ENCODE peak calls at places on chromosomes 6 and 20, in eight cellular contexts. A is HCT116, M is GM23338, R is endothelial cell of umbilical vein, T is sigmoid colon, H is spleen, K is breast epithelium, B is transverse colon. D is an unnamed sample.

GRCh38 chr6:20038805-20039204 is 173.5 kb downstream of the MBOAT1 start:
- DNase-seq in A (no peak), M (no peak), R (no peak), T (no peak), H (no peak), K (no peak), B (no peak), D (no peak)

GRCh38 chr20:11926599-11926998 is 8.9 kb downstream of the BTBD3 start:
- DNase-seq in A (no peak), M (no peak), R (no peak), T (no peak), H (no peak), K (no peak), B (no peak), D (no peak)

GRCh38 chr20:25076731-25077609 is 5.0 kb downstream of the VSX1 start:
- DNase-seq in A (peak), M (peak), R (no peak), T (no peak), H (no peak), K (no peak), B (peak), D (no peak)

GRCh38 chr6:107943626-107944439 is 14.2 kb downstream of the SEC63 start:
- DNase-seq in A (no peak), M (no peak), R (no peak), T (no peak), H (no peak), K (no peak), B (no peak), D (no peak)

GRCh38 chr6:106973841-106974336 is 640 bp downstream of the CD24 start:
- DNase-seq in A (no peak), M (peak), R (no peak), T (no peak), H (peak), K (peak), B (no peak), D (peak)

GRCh38 chr20:59483481-59483880 is 120.9 kb upstream of the PHACTR3 start:
- DNase-seq in A (no peak), M (no peak), R (no peak), T (no peak), H (peak), K (no peak), B (no peak), D (no peak)

GRCh38 chr6:146460941-146461340 is 82.7 kb upstream of the RAB32 start:
- DNase-seq in A (no peak), M (no peak), R (no peak), T (no peak), H (no peak), K (no peak), B (no peak), D (no peak)

GRCh38 chr6:43865086-43865485 is 95.1 kb downstream of the VEGFA start:
- DNase-seq in A (no peak), M (no peak), R (no peak), T (no peak), H (no peak), K (no peak), B (no peak), D (no peak)

GRCh38 chr6:73712536-73712935 is 16.5 kb downstream of the CD109 start:
- DNase-seq in A (no peak), M (no peak), R (peak), T (no peak), H (no peak), K (no peak), B (no peak), D (no peak)

GRCh38 chr20:1336699-1337387 is 7.9 kb upstream of the SDCBP2 start:
- DNase-seq in A (no peak), M (peak), R (peak), T (peak), H (peak), K (peak), B (peak), D (peak)

GRCh38 chr20:40986774-40987173 is 41.8 kb upstream of the TOP1 start:
- DNase-seq in A (no peak), M (no peak), R (no peak), T (no peak), H (no peak), K (no peak), B (no peak), D (no peak)

GRCh38 chr6:27871919-27872633 is 40.1 kb downstream of the OR2B2 start:
- DNase-seq in A (no peak), M (peak), R (peak), T (peak), H (peak), K (peak), B (peak), D (peak)

GRCh38 chr6:113594726-113595125 is 262.4 kb upstream of the MARCKS start:
- DNase-seq in A (no peak), M (no peak), R (no peak), T (no peak), H (no peak), K (no peak), B (no peak), D (no peak)

GRCh38 chr6:100833972-100834574 is 47.1 kb downstream of the ASCC3 start:
- DNase-seq in A (no peak), M (no peak), R (no peak), T (no peak), H (no peak), K (no peak), B (no peak), D (no peak)

GRCh38 chr6:130697661-130698535 is 129.3 kb upstream of the SMLR1 start:
- DNase-seq in A (peak), M (peak), R (peak), T (no peak), H (no peak), K (no peak), B (peak), D (peak)

GRCh38 chr6:117446851-117447250 is 21.1 kb upstream of the ROS1 start:
- DNase-seq in A (no peak), M (no peak), R (no peak), T (no peak), H (no peak), K (no peak), B (no peak), D (no peak)

GRCh38 chr6:111667921-111668320 is 62.2 kb upstream of the TRAF3IP2 start:
- DNase-seq in A (no peak), M (no peak), R (no peak), T (no peak), H (no peak), K (no peak), B (no peak), D (no peak)

GRCh38 chr6:4253604-4254211 is 118.3 kb upstream of the ECI2 start:
- DNase-seq in A (peak), M (no peak), R (peak), T (no peak), H (no peak), K (no peak), B (no peak), D (no peak)

GRCh38 chr20:62227977-62228958 is 8.2 kb upstream of the HRH3 start:
- DNase-seq in A (no peak), M (peak), R (no peak), T (no peak), H (no peak), K (no peak), B (peak), D (no peak)

GRCh38 chr6:88376759-88377387 is 210.7 kb upstream of the CNR1 start:
- DNase-seq in A (no peak), M (no peak), R (peak), T (no peak), H (no peak), K (no peak), B (no peak), D (no peak)

GRCh38 chr6:11645016-11645415 is 107.5 kb downstream of the TMEM170B start:
- DNase-seq in A (no peak), M (no peak), R (no peak), T (no peak), H (no peak), K (no peak), B (no peak), D (no peak)

GRCh38 chr6:108119212-108120141 is 44.9 kb upstream of the OSTM1 start:
- DNase-seq in A (no peak), M (peak), R (no peak), T (no peak), H (no peak), K (no peak), B (no peak), D (no peak)

GRCh38 chr6:74574794-74575193 is 631.1 kb downstream of the COL12A1 start:
- DNase-seq in A (peak), M (peak), R (peak), T (no peak), H (no peak), K (no peak), B (no peak), D (no peak)

GRCh38 chr6:165774903-165775608 is 112.0 kb upstream of the PDE10A start:
- DNase-seq in A (no peak), M (peak), R (peak), T (no peak), H (no peak), K (no peak), B (no peak), D (peak)

GRCh38 chr6:106141441-106142237 is 55.5 kb downstream of the PRDM1 start:
- DNase-seq in A (no peak), M (no peak), R (no peak), T (no peak), H (no peak), K (no peak), B (peak), D (no peak)

GRCh38 chr20:47464380-47465101 is 37.1 kb upstream of the NCOA3 start:
- DNase-seq in A (peak), M (peak), R (peak), T (peak), H (no peak), K (peak), B (peak), D (peak)

GRCh38 chr20:33076662-33077398 is 2.6 kb upstream of the BPIFB4 start:
- DNase-seq in A (peak), M (peak), R (no peak), T (no peak), H (peak), K (no peak), B (no peak), D (no peak)

GRCh38 chr6:42563697-42564495 is at the start of gene UBR2:
- DNase-seq in A (peak), M (peak), R (peak), T (peak), H (peak), K (peak), B (peak), D (peak)

GRCh38 chr6:2738373-2738979 is 12.2 kb downstream of the MYLK4 start:
- DNase-seq in A (peak), M (peak), R (peak), T (no peak), H (no peak), K (no peak), B (peak), D (no peak)

GRCh38 chr6:77124604-77125003 is 338.7 kb downstream of the HTR1B start:
- DNase-seq in A (no peak), M (no peak), R (no peak), T (no peak), H (no peak), K (no peak), B (no peak), D (no peak)

GRCh38 chr20:46688151-46689081 is 828 bp downstream of the TP53RK start:
- DNase-seq in A (no peak), M (no peak), R (peak), T (peak), H (no peak), K (no peak), B (no peak), D (no peak)

GRCh38 chr6:167995731-167996151 is 1.7 kb upstream of the KIF25 start:
- DNase-seq in A (no peak), M (no peak), R (no peak), T (no peak), H (no peak), K (no peak), B (no peak), D (peak)

GRCh38 chr6:89321571-89321970 is 6.5 kb upstream of the GABRR2 start:
- DNase-seq in A (no peak), M (no peak), R (no peak), T (no peak), H (no peak), K (no peak), B (no peak), D (no peak)

GRCh38 chr20:10466325-10466724 is 31.2 kb downstream of the SLX4IP start:
- DNase-seq in A (no peak), M (peak), R (peak), T (no peak), H (no peak), K (no peak), B (no peak), D (no peak)

GRCh38 chr20:2399390-2399789 is 18.7 kb downstream of the TGM6 start:
- DNase-seq in A (no peak), M (no peak), R (no peak), T (no peak), H (no peak), K (no peak), B (no peak), D (peak)

GRCh38 chr6:150940951-150941350 is 75.4 kb downstream of the MTHFD1L start:
- DNase-seq in A (no peak), M (no peak), R (peak), T (no peak), H (peak), K (no peak), B (no peak), D (peak)

DNA sequence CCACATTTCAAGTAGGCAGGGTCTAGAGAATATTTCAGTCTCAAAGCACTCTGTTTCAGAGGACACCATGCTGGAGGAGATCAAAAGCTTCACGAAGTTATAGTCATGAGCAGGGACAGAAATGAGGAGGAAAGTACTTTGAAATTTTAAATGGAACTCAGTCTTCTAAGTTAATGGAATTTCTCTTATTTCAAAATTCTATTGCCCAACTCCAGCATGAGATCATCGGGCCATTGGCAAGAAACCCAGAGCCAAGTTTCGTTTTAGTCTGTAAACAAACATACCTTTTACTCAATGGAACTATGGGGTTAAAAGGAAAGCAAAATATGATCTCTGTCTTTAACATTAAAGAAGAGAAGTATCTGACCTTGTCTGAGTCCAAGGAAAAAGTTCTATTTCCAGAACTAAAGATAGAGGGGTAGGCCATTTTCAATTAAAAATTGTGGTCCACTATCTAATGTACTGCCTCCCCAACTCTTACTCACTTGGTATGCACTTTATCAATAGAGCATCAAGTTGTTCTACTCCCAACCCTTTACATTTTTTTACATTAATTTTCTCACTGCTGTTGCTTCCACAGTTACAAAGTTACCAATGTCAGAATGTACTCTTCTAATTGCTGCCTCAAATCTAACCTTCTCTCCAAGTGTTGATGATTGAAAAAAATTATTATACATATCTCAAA is 235.3 kb upstream of the NRSN1 start:
- DNase-seq in A (no peak), M (no peak), R (no peak), T (no peak), H (no peak), K (no peak), B (no peak), D (no peak)
- TF ChIP-seq POLR2AphosphoS5 in A (no peak), M (no peak), R (no peak), T (no peak), H (no peak), K (no peak), B (no peak), D (no peak)

DNA sequence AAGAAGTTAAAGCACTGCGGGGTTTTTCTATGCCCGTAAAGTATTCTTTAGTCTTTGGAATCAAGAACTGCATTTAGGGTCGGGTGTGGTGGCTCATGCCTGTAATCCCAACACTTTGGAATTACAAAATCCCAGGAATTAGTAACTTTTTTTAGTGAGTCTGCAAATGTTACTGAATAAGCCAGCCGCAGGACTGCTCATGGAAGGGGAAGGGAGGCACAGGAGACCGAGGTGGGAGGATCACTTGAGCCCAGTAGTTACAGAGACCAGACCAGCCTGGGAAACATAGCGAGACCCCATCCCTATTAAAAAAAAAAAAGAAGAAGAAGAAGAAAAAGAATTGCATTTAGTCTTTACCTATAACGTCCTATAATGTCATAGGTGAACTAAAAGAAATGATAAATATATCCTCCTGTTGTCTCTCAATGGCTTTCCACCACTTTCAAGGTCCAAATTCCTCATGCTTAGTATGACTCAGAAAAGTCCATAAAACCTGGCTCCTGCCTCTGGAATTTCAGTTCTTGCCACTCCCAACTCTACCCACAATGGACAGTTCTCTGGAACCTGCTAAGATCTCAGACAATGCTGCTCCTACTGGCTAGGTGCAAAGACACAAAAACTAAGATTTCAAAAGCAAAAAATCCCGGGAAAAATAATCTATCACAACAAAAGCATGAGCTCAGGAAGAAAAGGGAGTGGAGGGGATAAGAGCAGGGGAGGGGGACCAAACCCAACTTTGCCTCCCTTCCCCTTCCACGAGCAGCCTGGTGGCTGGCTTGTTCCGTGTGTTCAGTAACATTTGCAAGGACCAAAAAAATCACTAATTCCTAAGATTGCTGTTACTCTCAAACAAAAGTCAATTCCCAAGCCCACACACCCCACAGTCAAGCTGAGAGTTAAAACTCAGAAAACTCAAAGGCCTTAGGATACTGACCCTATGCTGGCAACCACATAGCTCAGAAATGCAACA is 39.0 kb downstream of the B4GALT5 start:
- DNase-seq in A (peak), M (no peak), R (no peak), T (no peak), H (no peak), K (no peak), B (peak), D (no peak)
- TF ChIP-seq CTCF in A (peak), M (no peak), R (no peak), T (no peak), H (no peak), K (no peak), B (peak), D (no peak)

GRCh38 chr20:34883087-34883688 is 6.8 kb downstream of the ACSS2 start:
- DNase-seq in A (no peak), M (no peak), R (no peak), T (no peak), H (no peak), K (no peak), B (no peak), D (no peak)
- TF ChIP-seq POLR2AphosphoS5 in A (no peak), M (no peak), R (no peak), T (no peak), H (no peak), K (no peak), B (no peak), D (no peak)

GRCh38 chr20:6814945-6815344 is 47.5 kb downstream of the BMP2 start:
- DNase-seq in A (no peak), M (peak), R (no peak), T (no peak), H (no peak), K (no peak), B (no peak), D (no peak)

GRCh38 chr20:6818033-6818808 is 50.7 kb downstream of the BMP2 start:
- DNase-seq in A (no peak), M (peak), R (no peak), T (no peak), H (no peak), K (no peak), B (no peak), D (no peak)

GRCh38 chr20:6824401-6824800 is 56.9 kb downstream of the BMP2 start:
- DNase-seq in A (no peak), M (no peak), R (no peak), T (no peak), H (no peak), K (no peak), B (no peak), D (no peak)

DNA sequence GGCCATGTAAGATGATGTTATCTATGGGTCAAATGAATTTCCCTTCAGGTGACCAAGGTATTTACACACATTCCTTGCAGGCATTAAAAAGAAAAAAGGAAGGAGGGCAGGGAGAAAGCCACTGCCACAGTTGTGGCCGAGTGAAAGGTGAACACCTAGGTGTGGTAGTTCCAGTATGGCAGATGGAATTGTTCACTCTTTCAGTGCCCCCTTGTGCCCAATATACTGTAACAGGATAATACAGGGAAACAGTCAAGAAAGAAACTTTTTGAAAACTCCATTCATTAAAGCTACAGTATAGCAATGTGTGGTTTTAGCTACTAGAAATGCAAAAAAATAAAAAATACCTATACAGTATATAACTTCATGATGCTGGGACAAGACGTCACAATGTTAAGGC is 52.1 kb downstream of the BMP2 start:
- DNase-seq in A (no peak), M (no peak), R (peak), T (no peak), H (no peak), K (no peak), B (peak), D (no peak)
- TF ChIP-seq CTCF in A (no peak), M (peak), R (peak), T (peak), H (no peak), K (no peak), B (peak), D (peak)

DNA sequence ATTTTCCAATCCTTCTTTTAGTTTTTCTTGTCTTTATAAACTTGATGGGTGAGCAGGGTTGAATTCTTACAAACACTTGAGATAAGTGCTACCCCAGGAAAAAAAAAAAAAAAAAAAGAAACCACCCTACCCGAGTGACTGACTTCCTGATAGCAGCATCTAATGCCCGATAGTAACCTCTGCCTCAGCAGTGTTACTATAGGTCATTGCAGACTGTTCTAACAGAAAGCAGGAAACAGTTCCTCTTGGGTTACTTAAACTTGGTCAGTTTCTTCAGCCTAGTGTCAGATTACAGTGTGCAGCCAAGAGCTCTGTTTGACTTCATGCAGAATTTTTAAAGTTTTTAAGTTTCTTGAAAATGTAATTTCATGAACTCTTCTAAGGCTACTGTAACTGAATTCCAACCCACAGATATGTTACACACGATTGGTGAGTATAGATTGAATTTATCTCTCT is 2.1 kb downstream of the MYLIP start:
- DNase-seq in A (no peak), M (peak), R (peak), T (no peak), H (no peak), K (no peak), B (peak), D (peak)
- TF ChIP-seq POLR2AphosphoS5 in A (no peak), M (no peak), R (no peak), T (peak), H (no peak), K (no peak), B (peak), D (no peak)

DNA sequence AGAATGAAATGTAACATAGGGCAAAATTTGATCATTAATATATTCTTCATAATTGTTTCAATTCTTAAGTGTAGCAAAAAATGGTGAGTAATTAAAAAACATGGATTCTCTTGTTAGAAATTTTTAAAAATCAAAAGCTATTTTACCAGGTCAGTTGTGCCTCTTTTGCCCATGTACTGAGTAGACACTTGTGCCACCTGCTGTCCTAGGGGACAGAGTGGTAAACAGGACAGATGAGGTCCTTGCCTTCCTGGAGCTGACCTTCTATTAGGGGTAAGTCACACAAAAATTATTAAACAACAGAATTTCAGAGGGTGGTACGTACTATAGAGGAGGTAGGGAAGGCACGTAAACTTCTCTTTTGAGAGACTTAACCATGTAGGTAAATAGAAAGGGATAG is 6.5 kb downstream of the RNF24 start:
- DNase-seq in A (no peak), M (no peak), R (no peak), T (no peak), H (no peak), K (no peak), B (no peak), D (no peak)
- TF ChIP-seq CTCF in A (no peak), M (no peak), R (no peak), T (no peak), H (no peak), K (no peak), B (no peak), D (no peak)